ENCODE peak calls at places on chromosomes 2 and 18, in six cellular contexts. One of them, this sample, is unnamed.

GRCh38 chr2:45013229-45014015 is 4.2 kb upstream of the SIX2 start:
- DNase-seq in left ventricle myocardium inferior: no peak
- DNase-seq in CD8-positive, alpha-beta T cell: no peak
- DNase-seq in mammary epithelial cell: no peak
- DNase-seq in IMR-90: no peak
- DNase-seq in HL-60: no peak
- DNase-seq in this sample: no peak

GRCh38 chr18:45012286-45012685 is 331.6 kb downstream of the SETBP1 start:
- DNase-seq in CD8-positive, alpha-beta T cell: no peak
- DNase-seq in mammary epithelial cell: peak
- DNase-seq in left ventricle myocardium inferior: no peak
- DNase-seq in IMR-90: no peak
- DNase-seq in HL-60: no peak
- DNase-seq in this sample: no peak

GRCh38 chr2:198371902-198372611 is 567.7 kb downstream of the PLCL1 start:
- DNase-seq in left ventricle myocardium inferior: no peak
- DNase-seq in HL-60: no peak
- DNase-seq in IMR-90: no peak
- DNase-seq in mammary epithelial cell: peak
- DNase-seq in CD8-positive, alpha-beta T cell: no peak
- DNase-seq in this sample: no peak

GRCh38 chr2:156536534-156536933 is 100.4 kb downstream of the GPD2 start:
- DNase-seq in left ventricle myocardium inferior: no peak
- DNase-seq in HL-60: no peak
- DNase-seq in IMR-90: no peak
- DNase-seq in mammary epithelial cell: peak
- DNase-seq in CD8-positive, alpha-beta T cell: no peak
- DNase-seq in this sample: no peak

GRCh38 chr18:5937795-5938194 is 42.5 kb upstream of the TMEM200C start:
- DNase-seq in HL-60: no peak
- DNase-seq in mammary epithelial cell: no peak
- DNase-seq in left ventricle myocardium inferior: no peak
- DNase-seq in CD8-positive, alpha-beta T cell: no peak
- DNase-seq in IMR-90: no peak
- DNase-seq in this sample: no peak

GRCh38 chr2:86223098-86223681 is 23.9 kb downstream of the MRPL35 start:
- DNase-seq in CD8-positive, alpha-beta T cell: no peak
- DNase-seq in IMR-90: peak
- DNase-seq in mammary epithelial cell: no peak
- DNase-seq in left ventricle myocardium inferior: peak
- DNase-seq in HL-60: no peak
- DNase-seq in this sample: peak

GRCh38 chr2:71887196-71887595 is 260.5 kb downstream of the CYP26B1 start:
- DNase-seq in HL-60: no peak
- DNase-seq in IMR-90: no peak
- DNase-seq in CD8-positive, alpha-beta T cell: no peak
- DNase-seq in left ventricle myocardium inferior: no peak
- DNase-seq in mammary epithelial cell: no peak
- DNase-seq in this sample: no peak

GRCh38 chr2:191803007-191803406 is 43.9 kb downstream of the CAVIN2 start:
- DNase-seq in HL-60: no peak
- DNase-seq in left ventricle myocardium inferior: no peak
- DNase-seq in IMR-90: no peak
- DNase-seq in CD8-positive, alpha-beta T cell: no peak
- DNase-seq in mammary epithelial cell: no peak
- DNase-seq in this sample: no peak

GRCh38 chr18:47418746-47419145 is 167.3 kb upstream of the SKOR2 start:
- DNase-seq in CD8-positive, alpha-beta T cell: no peak
- DNase-seq in HL-60: no peak
- DNase-seq in IMR-90: no peak
- DNase-seq in mammary epithelial cell: peak
- DNase-seq in left ventricle myocardium inferior: no peak
- DNase-seq in this sample: no peak

GRCh38 chr2:40415391-40415790 is 36.5 kb downstream of the SLC8A1 start:
- DNase-seq in mammary epithelial cell: no peak
- DNase-seq in IMR-90: no peak
- DNase-seq in CD8-positive, alpha-beta T cell: no peak
- DNase-seq in left ventricle myocardium inferior: no peak
- DNase-seq in HL-60: no peak
- DNase-seq in this sample: no peak

GRCh38 chr2:17995594-17995993 is 117.1 kb downstream of the KCNS3 start:
- DNase-seq in left ventricle myocardium inferior: no peak
- DNase-seq in HL-60: no peak
- DNase-seq in IMR-90: no peak
- DNase-seq in mammary epithelial cell: no peak
- DNase-seq in CD8-positive, alpha-beta T cell: no peak
- DNase-seq in this sample: no peak

DNA sequence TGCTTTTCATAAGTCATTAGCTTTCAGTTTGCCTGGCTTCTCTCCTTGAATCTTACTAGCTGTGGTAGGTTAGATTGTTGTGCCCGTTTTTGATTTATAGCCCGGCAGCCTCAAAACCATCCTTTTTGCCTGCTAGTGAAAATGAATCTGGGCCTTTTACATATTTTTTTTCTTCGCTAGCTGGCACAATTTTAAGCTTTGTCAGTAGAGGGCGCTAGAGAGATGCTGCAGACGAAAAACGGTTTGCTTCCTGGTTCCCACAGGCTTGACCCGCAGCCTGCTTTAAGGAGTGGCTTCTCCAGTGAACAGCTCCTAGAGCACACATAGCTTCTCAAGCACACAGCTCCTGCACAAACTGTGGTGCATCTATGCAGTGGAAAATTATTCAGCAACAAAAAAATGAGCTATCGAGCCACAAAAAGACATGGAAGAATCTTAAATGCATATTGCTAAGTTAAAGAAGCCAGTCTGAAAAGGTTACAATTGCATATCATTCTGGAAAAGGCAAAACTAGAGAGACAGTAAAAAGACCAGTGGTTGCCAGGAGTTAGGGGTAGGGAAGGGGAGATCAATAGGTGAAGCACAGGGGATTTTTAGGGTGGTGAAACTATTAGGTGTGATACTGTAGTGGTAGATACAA is 47.9 kb downstream of the E2F6 start:
- DNase-seq in left ventricle myocardium inferior: no peak
- DNase-seq in HL-60: peak
- DNase-seq in CD8-positive, alpha-beta T cell: no peak
- DNase-seq in mammary epithelial cell: no peak
- DNase-seq in IMR-90: no peak
- DNase-seq in this sample: no peak
- TF ChIP-seq CTCF in left ventricle myocardium inferior: peak
- TF ChIP-seq CTCF in HL-60: peak
- TF ChIP-seq CTCF in CD8-positive, alpha-beta T cell: no peak
- TF ChIP-seq CTCF in mammary epithelial cell: peak
- TF ChIP-seq CTCF in IMR-90: peak
- TF ChIP-seq CTCF in this sample: peak

GRCh38 chr2:237629188-237629534 is 1.8 kb downstream of the LRRFIP1 start:
- DNase-seq in mammary epithelial cell: no peak
- DNase-seq in IMR-90: peak
- DNase-seq in HL-60: no peak
- DNase-seq in CD8-positive, alpha-beta T cell: no peak
- DNase-seq in left ventricle myocardium inferior: no peak
- DNase-seq in this sample: peak

GRCh38 chr2:237629739-237630138 is 2.4 kb downstream of the LRRFIP1 start:
- DNase-seq in HL-60: no peak
- DNase-seq in left ventricle myocardium inferior: no peak
- DNase-seq in IMR-90: peak
- DNase-seq in mammary epithelial cell: peak
- DNase-seq in CD8-positive, alpha-beta T cell: no peak
- DNase-seq in this sample: peak

GRCh38 chr2:237626813-237627451 is 455 bp upstream of the LRRFIP1 start:
- DNase-seq in IMR-90: no peak
- DNase-seq in mammary epithelial cell: no peak
- DNase-seq in left ventricle myocardium inferior: no peak
- DNase-seq in HL-60: no peak
- DNase-seq in CD8-positive, alpha-beta T cell: no peak
- DNase-seq in this sample: no peak

GRCh38 chr2:237627463-237628321 is at the start of gene LRRFIP1:
- DNase-seq in IMR-90: no peak
- DNase-seq in CD8-positive, alpha-beta T cell: no peak
- DNase-seq in mammary epithelial cell: no peak
- DNase-seq in HL-60: no peak
- DNase-seq in left ventricle myocardium inferior: peak
- DNase-seq in this sample: no peak

DNA sequence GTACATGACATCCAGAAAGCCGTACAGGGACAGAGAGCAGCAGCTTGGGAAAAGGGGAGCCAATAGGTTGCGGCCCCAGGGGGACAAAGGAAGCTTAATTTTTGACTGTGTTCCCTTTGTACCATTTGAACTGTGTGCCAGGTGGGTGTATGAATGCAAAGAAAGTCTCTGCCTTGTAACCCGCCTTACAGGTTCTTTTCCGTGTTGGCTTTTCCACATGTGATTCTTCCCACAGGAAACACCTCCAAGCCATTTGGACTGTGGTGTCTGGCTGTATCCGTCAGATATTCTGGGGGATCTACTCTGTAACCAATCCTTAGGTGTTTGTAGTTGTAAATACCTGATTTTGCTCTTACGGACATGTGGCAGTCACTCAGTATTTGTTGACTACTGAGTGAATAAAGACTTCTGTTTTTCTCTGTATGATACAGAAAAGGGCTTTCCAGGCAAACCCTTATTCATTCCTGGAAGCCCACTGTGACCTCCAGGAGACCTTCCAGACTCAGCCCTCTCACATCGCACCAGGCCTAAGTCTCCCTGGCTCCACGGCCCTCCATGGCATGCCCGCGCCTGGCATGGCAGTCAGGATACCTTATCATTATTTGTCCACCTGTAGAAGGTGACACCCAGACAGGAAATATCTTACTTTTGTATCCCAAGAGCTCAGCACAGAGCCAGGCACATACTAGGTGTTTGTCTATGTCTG is 1.2 kb downstream of the LRRFIP1 start:
- DNase-seq in IMR-90: no peak
- DNase-seq in left ventricle myocardium inferior: no peak
- DNase-seq in HL-60: no peak
- DNase-seq in mammary epithelial cell: no peak
- DNase-seq in CD8-positive, alpha-beta T cell: no peak
- DNase-seq in this sample: no peak
- H3K4me3 ChIP-seq in IMR-90: peak
- H3K4me3 ChIP-seq in left ventricle myocardium inferior: peak
- H3K4me3 ChIP-seq in HL-60: no peak
- H3K4me3 ChIP-seq in mammary epithelial cell: no peak
- H3K4me3 ChIP-seq in CD8-positive, alpha-beta T cell: peak
- H3K4me3 ChIP-seq in this sample: peak

GRCh38 chr2:73259704-73260337 is 24.5 kb downstream of the FBXO41 start:
- DNase-seq in CD8-positive, alpha-beta T cell: no peak
- DNase-seq in left ventricle myocardium inferior: no peak
- DNase-seq in IMR-90: no peak
- DNase-seq in mammary epithelial cell: no peak
- DNase-seq in HL-60: no peak
- DNase-seq in this sample: no peak

GRCh38 chr2:73262108-73262651 is 22.1 kb downstream of the FBXO41 start:
- DNase-seq in mammary epithelial cell: no peak
- DNase-seq in HL-60: no peak
- DNase-seq in IMR-90: no peak
- DNase-seq in left ventricle myocardium inferior: no peak
- DNase-seq in CD8-positive, alpha-beta T cell: no peak
- DNase-seq in this sample: no peak

GRCh38 chr2:73258913-73259215 is 24.8 kb downstream of the CCT7 start:
- DNase-seq in HL-60: no peak
- DNase-seq in mammary epithelial cell: no peak
- DNase-seq in left ventricle myocardium inferior: no peak
- DNase-seq in CD8-positive, alpha-beta T cell: no peak
- DNase-seq in IMR-90: no peak
- DNase-seq in this sample: no peak

GRCh38 chr2:73259276-73259675 is 25.0 kb downstream of the FBXO41 start:
- DNase-seq in CD8-positive, alpha-beta T cell: no peak
- DNase-seq in mammary epithelial cell: no peak
- DNase-seq in HL-60: no peak
- DNase-seq in IMR-90: no peak
- DNase-seq in left ventricle myocardium inferior: no peak
- DNase-seq in this sample: no peak

DNA sequence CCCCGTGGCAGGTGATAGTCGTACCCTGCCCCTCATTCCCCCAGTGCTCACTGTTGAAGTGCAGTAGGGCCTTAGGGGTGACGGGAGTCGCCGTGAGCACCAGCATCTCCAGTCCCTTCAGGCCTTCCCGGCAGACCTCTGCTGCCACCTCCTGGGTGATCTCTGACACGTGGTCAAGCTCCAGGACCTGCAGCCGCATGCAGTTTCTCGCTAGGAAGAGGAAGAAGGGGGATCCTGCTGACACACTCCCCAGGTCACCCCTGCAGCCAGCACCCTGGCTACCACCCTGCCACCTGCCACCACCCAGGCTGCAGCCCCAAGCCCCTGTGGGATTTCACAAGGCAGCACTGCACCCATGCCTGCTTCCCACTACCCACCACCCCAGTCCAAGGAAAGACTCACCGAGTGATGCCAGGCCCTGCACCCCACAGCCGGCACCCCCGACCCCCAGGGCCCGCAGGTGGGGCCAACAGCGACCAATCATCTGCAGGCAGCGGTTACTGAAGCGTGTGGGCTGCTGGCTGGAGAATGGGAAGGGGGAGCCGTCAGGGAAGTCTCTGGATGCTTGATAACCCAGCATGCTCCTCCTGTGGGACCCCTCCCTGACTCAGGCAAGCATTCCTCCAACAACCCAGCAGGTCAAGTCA is 23.8 kb downstream of the FBXO41 start:
- DNase-seq in CD8-positive, alpha-beta T cell: no peak
- DNase-seq in mammary epithelial cell: peak
- DNase-seq in HL-60: peak
- DNase-seq in left ventricle myocardium inferior: peak
- DNase-seq in IMR-90: peak
- DNase-seq in this sample: peak
- TF ChIP-seq CTCF in CD8-positive, alpha-beta T cell: no peak
- TF ChIP-seq CTCF in mammary epithelial cell: peak
- TF ChIP-seq CTCF in HL-60: peak
- TF ChIP-seq CTCF in left ventricle myocardium inferior: peak
- TF ChIP-seq CTCF in IMR-90: peak
- TF ChIP-seq CTCF in this sample: peak

GRCh38 chr2:161990036-161990435 is 84.0 kb downstream of the DPP4 start:
- DNase-seq in left ventricle myocardium inferior: no peak
- DNase-seq in mammary epithelial cell: peak
- DNase-seq in IMR-90: no peak
- DNase-seq in CD8-positive, alpha-beta T cell: no peak
- DNase-seq in HL-60: no peak
- DNase-seq in this sample: no peak
- H3K4me3 ChIP-seq in left ventricle myocardium inferior: no peak
- H3K4me3 ChIP-seq in mammary epithelial cell: no peak
- H3K4me3 ChIP-seq in IMR-90: no peak
- H3K4me3 ChIP-seq in CD8-positive, alpha-beta T cell: no peak
- H3K4me3 ChIP-seq in HL-60: no peak
- H3K4me3 ChIP-seq in this sample: no peak